ENCODE peak calls at places on chromosomes 4 and X, in seven cellular contexts. One of them, this sample, is unnamed.

GRCh38 chr4:48139688-48140087 is 5.6 kb upstream of the TXK start:
- DNase-seq in stomach: no peak
- DNase-seq in tibial nerve: no peak
- DNase-seq in HCT116: no peak
- DNase-seq in body of pancreas: peak; percentile 23
- DNase-seq in esophagus squamous epithelium: no peak
- DNase-seq in gastrocnemius medialis: no peak
- DNase-seq in this sample: no peak

GRCh38 chrX:131735127-131735526 is 191.3 kb downstream of the OR13H1 start:
- DNase-seq in stomach: no peak
- DNase-seq in tibial nerve: no peak
- DNase-seq in HCT116: no peak
- DNase-seq in body of pancreas: no peak
- DNase-seq in esophagus squamous epithelium: no peak
- DNase-seq in gastrocnemius medialis: no peak
- DNase-seq in this sample: no peak

GRCh38 chrX:47380268-47380667 is 9.9 kb downstream of the ZNF157 start:
- DNase-seq in stomach: peak; percentile 29
- DNase-seq in tibial nerve: peak; percentile 4
- DNase-seq in HCT116: no peak
- DNase-seq in body of pancreas: peak; percentile 7
- DNase-seq in esophagus squamous epithelium: no peak
- DNase-seq in gastrocnemius medialis: peak; percentile 14
- DNase-seq in this sample: peak; percentile 40

GRCh38 chrX:153817291-153817690 is 13.1 kb downstream of the PDZD4 start:
- DNase-seq in stomach: no peak
- DNase-seq in tibial nerve: no peak
- DNase-seq in HCT116: no peak
- DNase-seq in body of pancreas: no peak
- DNase-seq in esophagus squamous epithelium: no peak
- DNase-seq in gastrocnemius medialis: no peak
- DNase-seq in this sample: no peak

GRCh38 chr4:180665481-180665880 is 1577.7 kb upstream of the TENM3 start:
- DNase-seq in stomach: no peak
- DNase-seq in tibial nerve: no peak
- DNase-seq in HCT116: no peak
- DNase-seq in body of pancreas: no peak
- DNase-seq in esophagus squamous epithelium: no peak
- DNase-seq in gastrocnemius medialis: no peak
- DNase-seq in this sample: no peak

GRCh38 chr4:5921578-5921977 is 28.7 kb upstream of the CRMP1 start:
- DNase-seq in stomach: no peak
- DNase-seq in tibial nerve: no peak
- DNase-seq in HCT116: no peak
- DNase-seq in body of pancreas: no peak
- DNase-seq in esophagus squamous epithelium: no peak
- DNase-seq in gastrocnemius medialis: no peak
- DNase-seq in this sample: no peak

GRCh38 chr4:10102981-10103330 is 13.6 kb downstream of the WDR1 start:
- DNase-seq in stomach: no peak
- DNase-seq in tibial nerve: no peak
- DNase-seq in HCT116: no peak
- DNase-seq in body of pancreas: no peak
- DNase-seq in esophagus squamous epithelium: no peak
- DNase-seq in gastrocnemius medialis: no peak
- DNase-seq in this sample: no peak

GRCh38 chr4:105483840-105484239 is 10.0 kb upstream of the PPA2 start:
- DNase-seq in stomach: no peak
- DNase-seq in tibial nerve: no peak
- DNase-seq in HCT116: no peak
- DNase-seq in body of pancreas: no peak
- DNase-seq in esophagus squamous epithelium: no peak
- DNase-seq in gastrocnemius medialis: no peak
- DNase-seq in this sample: no peak

GRCh38 chrX:34900691-34901090 is 41.9 kb upstream of the FAM47B start:
- DNase-seq in stomach: no peak
- DNase-seq in tibial nerve: no peak
- DNase-seq in HCT116: no peak
- DNase-seq in body of pancreas: no peak
- DNase-seq in esophagus squamous epithelium: no peak
- DNase-seq in gastrocnemius medialis: no peak
- DNase-seq in this sample: no peak

GRCh38 chr4:3683077-3683743 is 83.0 kb upstream of the ADRA2C start:
- DNase-seq in stomach: no peak
- DNase-seq in tibial nerve: no peak
- DNase-seq in HCT116: no peak
- DNase-seq in body of pancreas: no peak
- DNase-seq in esophagus squamous epithelium: no peak
- DNase-seq in gastrocnemius medialis: peak; percentile 3
- DNase-seq in this sample: peak; percentile 8

GRCh38 chrX:139831689-139832456 is 101.0 kb downstream of the ATP11C start:
- DNase-seq in stomach: no peak
- DNase-seq in tibial nerve: peak; percentile 33
- DNase-seq in HCT116: no peak
- DNase-seq in body of pancreas: peak; percentile 15
- DNase-seq in esophagus squamous epithelium: no peak
- DNase-seq in gastrocnemius medialis: no peak
- DNase-seq in this sample: no peak

GRCh38 chr4:60721680-60722079 is 478.4 kb upstream of the ADGRL3 start:
- DNase-seq in stomach: no peak
- DNase-seq in tibial nerve: no peak
- DNase-seq in HCT116: no peak
- DNase-seq in body of pancreas: no peak
- DNase-seq in esophagus squamous epithelium: no peak
- DNase-seq in gastrocnemius medialis: no peak
- DNase-seq in this sample: no peak

GRCh38 chr4:54110019-54110416 is 10.1 kb downstream of the GSX2 start:
- DNase-seq in stomach: no peak
- DNase-seq in tibial nerve: no peak
- DNase-seq in HCT116: no peak
- DNase-seq in body of pancreas: no peak
- DNase-seq in esophagus squamous epithelium: no peak
- DNase-seq in gastrocnemius medialis: no peak
- DNase-seq in this sample: no peak

GRCh38 chrX:30530591-30530990 is 47.0 kb downstream of the TASL start:
- DNase-seq in stomach: no peak
- DNase-seq in tibial nerve: no peak
- DNase-seq in HCT116: no peak
- DNase-seq in body of pancreas: no peak
- DNase-seq in esophagus squamous epithelium: no peak
- DNase-seq in gastrocnemius medialis: no peak
- DNase-seq in this sample: no peak

GRCh38 chr4:137474711-137475301 is 57.5 kb downstream of the PCDH18 start:
- DNase-seq in stomach: no peak
- DNase-seq in tibial nerve: no peak
- DNase-seq in HCT116: no peak
- DNase-seq in body of pancreas: no peak
- DNase-seq in esophagus squamous epithelium: no peak
- DNase-seq in gastrocnemius medialis: no peak
- DNase-seq in this sample: no peak

GRCh38 chr4:119832731-119833233 is 204.2 kb upstream of the PDE5A start:
- DNase-seq in stomach: no peak
- DNase-seq in tibial nerve: no peak
- DNase-seq in HCT116: no peak
- DNase-seq in body of pancreas: no peak
- DNase-seq in esophagus squamous epithelium: no peak
- DNase-seq in gastrocnemius medialis: no peak
- DNase-seq in this sample: no peak

GRCh38 chr4:47899639-47900038 is 14.7 kb downstream of the NFXL1 start:
- DNase-seq in stomach: no peak
- DNase-seq in tibial nerve: no peak
- DNase-seq in HCT116: no peak
- DNase-seq in body of pancreas: no peak
- DNase-seq in esophagus squamous epithelium: no peak
- DNase-seq in gastrocnemius medialis: no peak
- DNase-seq in this sample: no peak

GRCh38 chrX:68947882-68948605 is 119.2 kb downstream of the EFNB1 start:
- DNase-seq in stomach: no peak
- DNase-seq in tibial nerve: no peak
- DNase-seq in HCT116: no peak
- DNase-seq in body of pancreas: no peak
- DNase-seq in esophagus squamous epithelium: no peak
- DNase-seq in gastrocnemius medialis: no peak
- DNase-seq in this sample: no peak

GRCh38 chr4:87745058-87745842 is 54.1 kb upstream of the IBSP start:
- DNase-seq in stomach: no peak
- DNase-seq in tibial nerve: no peak
- DNase-seq in HCT116: no peak
- DNase-seq in body of pancreas: no peak
- DNase-seq in esophagus squamous epithelium: no peak
- DNase-seq in gastrocnemius medialis: no peak
- DNase-seq in this sample: no peak

GRCh38 chr4:12889054-12889453 is 595.1 kb downstream of the RAB28 start:
- DNase-seq in stomach: no peak
- DNase-seq in tibial nerve: peak; percentile 14
- DNase-seq in HCT116: no peak
- DNase-seq in body of pancreas: no peak
- DNase-seq in esophagus squamous epithelium: no peak
- DNase-seq in gastrocnemius medialis: no peak
- DNase-seq in this sample: no peak

GRCh38 chr4:121150486-121150885 is 13.6 kb downstream of the TNIP3 start:
- DNase-seq in stomach: no peak
- DNase-seq in tibial nerve: no peak
- DNase-seq in HCT116: no peak
- DNase-seq in body of pancreas: no peak
- DNase-seq in esophagus squamous epithelium: no peak
- DNase-seq in gastrocnemius medialis: no peak
- DNase-seq in this sample: no peak

GRCh38 chr4:41095192-41095872 is 119.0 kb downstream of the APBB2 start:
- DNase-seq in stomach: no peak
- DNase-seq in tibial nerve: no peak
- DNase-seq in HCT116: no peak
- DNase-seq in body of pancreas: no peak
- DNase-seq in esophagus squamous epithelium: no peak
- DNase-seq in gastrocnemius medialis: peak; percentile 20
- DNase-seq in this sample: no peak

GRCh38 chr4:137203601-137204000 is 328.7 kb downstream of the PCDH18 start:
- DNase-seq in stomach: no peak
- DNase-seq in tibial nerve: no peak
- DNase-seq in HCT116: no peak
- DNase-seq in body of pancreas: no peak
- DNase-seq in esophagus squamous epithelium: no peak
- DNase-seq in gastrocnemius medialis: no peak
- DNase-seq in this sample: no peak

GRCh38 chr4:112231779-112232713 is at the start of gene AP1AR:
- DNase-seq in stomach: peak; percentile 78
- DNase-seq in tibial nerve: peak; percentile 69
- DNase-seq in HCT116: peak; percentile 44
- DNase-seq in body of pancreas: peak; percentile 83
- DNase-seq in esophagus squamous epithelium: peak; percentile 46
- DNase-seq in gastrocnemius medialis: peak; percentile 76
- DNase-seq in this sample: peak; percentile 86
- TF ChIP-seq POLR2A in stomach: peak; percentile 47
- TF ChIP-seq POLR2A in tibial nerve: peak; percentile 83
- TF ChIP-seq POLR2A in HCT116: peak; percentile 65
- TF ChIP-seq POLR2A in body of pancreas: peak; percentile 95
- TF ChIP-seq POLR2A in esophagus squamous epithelium: peak; percentile 85
- TF ChIP-seq POLR2A in gastrocnemius medialis: peak; percentile 92
- TF ChIP-seq POLR2A in this sample: peak; percentile 77

GRCh38 chr4:16225996-16226815 is at the start of gene TAPT1:
- DNase-seq in stomach: peak; percentile 83
- DNase-seq in tibial nerve: peak; percentile 69
- DNase-seq in HCT116: no peak
- DNase-seq in body of pancreas: peak; percentile 86
- DNase-seq in esophagus squamous epithelium: no peak
- DNase-seq in gastrocnemius medialis: peak; percentile 81
- DNase-seq in this sample: peak; percentile 74
- TF ChIP-seq POLR2A in stomach: no peak
- TF ChIP-seq POLR2A in tibial nerve: peak; percentile 59
- TF ChIP-seq POLR2A in HCT116: peak; percentile 26
- TF ChIP-seq POLR2A in body of pancreas: no peak
- TF ChIP-seq POLR2A in esophagus squamous epithelium: peak; percentile 39
- TF ChIP-seq POLR2A in gastrocnemius medialis: peak; percentile 80
- TF ChIP-seq POLR2A in this sample: peak; percentile 59

GRCh38 chrX:38804481-38805293 is 3.4 kb downstream of the MID1IP1 start:
- DNase-seq in stomach: peak; percentile 52
- DNase-seq in tibial nerve: no peak
- DNase-seq in HCT116: no peak
- DNase-seq in body of pancreas: peak; percentile 42
- DNase-seq in esophagus squamous epithelium: no peak
- DNase-seq in gastrocnemius medialis: peak; percentile 23
- DNase-seq in this sample: peak; percentile 33
- TF ChIP-seq POLR2A in stomach: no peak
- TF ChIP-seq POLR2A in tibial nerve: no peak
- TF ChIP-seq POLR2A in HCT116: no peak
- TF ChIP-seq POLR2A in body of pancreas: no peak
- TF ChIP-seq POLR2A in esophagus squamous epithelium: no peak
- TF ChIP-seq POLR2A in gastrocnemius medialis: no peak
- TF ChIP-seq POLR2A in this sample: no peak

GRCh38 chr4:150581611-150582010 is 340 bp upstream of the MAB21L2 start:
- DNase-seq in stomach: no peak
- DNase-seq in tibial nerve: no peak
- DNase-seq in HCT116: no peak
- DNase-seq in body of pancreas: no peak
- DNase-seq in esophagus squamous epithelium: no peak
- DNase-seq in gastrocnemius medialis: no peak
- DNase-seq in this sample: no peak

GRCh38 chr4:150580244-150580643 is 1.7 kb upstream of the MAB21L2 start:
- DNase-seq in stomach: no peak
- DNase-seq in tibial nerve: no peak
- DNase-seq in HCT116: no peak
- DNase-seq in body of pancreas: no peak
- DNase-seq in esophagus squamous epithelium: no peak
- DNase-seq in gastrocnemius medialis: no peak
- DNase-seq in this sample: no peak

GRCh38 chr4:150581206-150581605 is 745 bp upstream of the MAB21L2 start:
- DNase-seq in stomach: no peak
- DNase-seq in tibial nerve: no peak
- DNase-seq in HCT116: no peak
- DNase-seq in body of pancreas: no peak
- DNase-seq in esophagus squamous epithelium: no peak
- DNase-seq in gastrocnemius medialis: no peak
- DNase-seq in this sample: no peak

GRCh38 chr4:150578745-150579470 is 3.0 kb upstream of the MAB21L2 start:
- DNase-seq in stomach: no peak
- DNase-seq in tibial nerve: no peak
- DNase-seq in HCT116: no peak
- DNase-seq in body of pancreas: peak; percentile 15
- DNase-seq in esophagus squamous epithelium: no peak
- DNase-seq in gastrocnemius medialis: no peak
- DNase-seq in this sample: no peak

DNA sequence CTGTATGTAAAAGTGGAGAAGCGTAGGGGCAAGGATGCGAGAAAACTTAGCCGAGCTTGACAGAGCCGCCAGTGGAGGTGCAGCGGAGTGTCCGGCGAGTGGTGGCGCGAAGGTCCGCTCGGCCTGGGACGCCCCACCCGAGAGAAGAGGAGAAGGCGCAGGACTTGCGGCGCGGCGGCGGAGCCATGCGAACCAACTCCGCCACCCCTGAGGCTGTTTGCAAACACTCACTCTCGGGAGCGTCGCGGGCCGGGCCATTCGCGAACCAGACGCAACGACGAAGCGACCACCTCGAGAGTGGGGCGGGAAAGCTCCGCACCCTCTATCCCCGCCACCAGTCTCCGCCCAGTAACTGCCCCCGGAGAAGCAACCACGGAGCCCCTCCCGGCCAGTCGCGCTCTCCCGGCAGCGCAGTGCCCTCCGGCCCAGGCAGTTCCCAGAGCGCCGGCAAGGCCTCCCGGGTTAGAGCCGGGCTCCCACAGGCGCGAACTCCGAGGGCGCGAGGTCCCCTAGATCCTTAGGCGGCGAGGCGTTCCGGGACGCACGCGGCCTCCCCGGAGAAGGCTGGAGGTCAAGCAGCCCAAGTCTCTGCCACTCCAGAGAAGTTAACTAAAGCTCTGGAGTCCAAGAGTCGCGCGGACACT is 2.2 kb upstream of the MAB21L2 start:
- DNase-seq in stomach: no peak
- DNase-seq in tibial nerve: no peak
- DNase-seq in HCT116: no peak
- DNase-seq in body of pancreas: no peak
- DNase-seq in esophagus squamous epithelium: no peak
- DNase-seq in gastrocnemius medialis: peak; percentile 11
- DNase-seq in this sample: no peak
- TF ChIP-seq POLR2A in stomach: no peak
- TF ChIP-seq POLR2A in tibial nerve: no peak
- TF ChIP-seq POLR2A in HCT116: no peak
- TF ChIP-seq POLR2A in body of pancreas: no peak
- TF ChIP-seq POLR2A in esophagus squamous epithelium: no peak
- TF ChIP-seq POLR2A in gastrocnemius medialis: no peak
- TF ChIP-seq POLR2A in this sample: no peak